ENCODE peak calls at places on chromosomes 5 and 9, in four cellular contexts. One of them, this sample, is unnamed.
A peak's percentile ranks its signal among the peaks of the same experiment; 100 is the strongest.

GRCh38 chr9:37964740-37965081 is 60.8 kb upstream of the SLC25A51 start:
- ATAC-seq in K562: no peak
- ATAC-seq in GM12878: peak; percentile 32
- ATAC-seq in upper lobe of left lung: no peak
- ATAC-seq in this sample: no peak

GRCh38 chr9:69395718-69396117 is 70.7 kb downstream of the ENTREP1 start:
- ATAC-seq in upper lobe of left lung: no peak
- ATAC-seq in K562: no peak
- ATAC-seq in GM12878: no peak
- ATAC-seq in this sample: no peak

GRCh38 chr9:31677415-31677814 is 707.0 kb upstream of the ACO1 start:
- ATAC-seq in upper lobe of left lung: no peak
- ATAC-seq in K562: no peak
- ATAC-seq in GM12878: no peak
- ATAC-seq in this sample: no peak

GRCh38 chr9:107394264-107394663 is 95.3 kb downstream of the KLF4 start:
- ATAC-seq in upper lobe of left lung: no peak
- ATAC-seq in GM12878: no peak
- ATAC-seq in K562: no peak
- ATAC-seq in this sample: peak; percentile 48

GRCh38 chr9:89603629-89604462 is 966 bp upstream of the GADD45G start:
- ATAC-seq in upper lobe of left lung: peak; percentile 46
- ATAC-seq in K562: peak; percentile 31
- ATAC-seq in GM12878: peak; percentile 40
- ATAC-seq in this sample: peak; percentile 34

GRCh38 chr9:114774504-114774903 is 31.3 kb downstream of the TNFSF15 start:
- ATAC-seq in GM12878: peak; percentile 54
- ATAC-seq in upper lobe of left lung: no peak
- ATAC-seq in K562: no peak
- ATAC-seq in this sample: no peak

GRCh38 chr9:69171517-69171916 is 2.6 kb upstream of the TJP2 start:
- ATAC-seq in K562: no peak
- ATAC-seq in GM12878: no peak
- ATAC-seq in upper lobe of left lung: no peak
- ATAC-seq in this sample: no peak

GRCh38 chr5:100890514-100891008 is 12.5 kb downstream of the ST8SIA4 start:
- ATAC-seq in K562: no peak
- ATAC-seq in GM12878: peak; percentile 73
- ATAC-seq in upper lobe of left lung: no peak
- ATAC-seq in this sample: no peak

GRCh38 chr5:162189719-162190118 is 122.1 kb downstream of the GABRG2 start:
- ATAC-seq in GM12878: peak; percentile 25
- ATAC-seq in K562: no peak
- ATAC-seq in upper lobe of left lung: no peak
- ATAC-seq in this sample: no peak

GRCh38 chr5:125612356-125613149 is 810.7 kb upstream of the GRAMD2B start:
- ATAC-seq in GM12878: no peak
- ATAC-seq in K562: no peak
- ATAC-seq in upper lobe of left lung: no peak
- ATAC-seq in this sample: no peak

GRCh38 chr5:9363026-9363793 is 182.7 kb downstream of the SEMA5A start:
- ATAC-seq in upper lobe of left lung: no peak
- ATAC-seq in GM12878: peak; percentile 65
- ATAC-seq in K562: no peak
- ATAC-seq in this sample: peak; percentile 13

GRCh38 chr5:181198905-181199519 is 6.0 kb downstream of the TRIM7 start:
- ATAC-seq in K562: no peak
- ATAC-seq in upper lobe of left lung: no peak
- ATAC-seq in GM12878: peak; percentile 88
- ATAC-seq in this sample: no peak

GRCh38 chr9:124724415-124725067 is 46.6 kb downstream of the NR6A1 start:
- ATAC-seq in GM12878: no peak
- ATAC-seq in upper lobe of left lung: no peak
- ATAC-seq in K562: no peak
- ATAC-seq in this sample: no peak

GRCh38 chr5:98927242-98927987 is 1.4 kb downstream of the CHD1 start:
- ATAC-seq in K562: peak; percentile 22
- ATAC-seq in upper lobe of left lung: no peak
- ATAC-seq in GM12878: peak; percentile 28
- ATAC-seq in this sample: no peak
- TF ChIP-seq POLR2A in K562: peak; percentile 62
- TF ChIP-seq POLR2A in upper lobe of left lung: no peak
- TF ChIP-seq POLR2A in GM12878: peak; percentile 72
- TF ChIP-seq POLR2A in this sample: peak; percentile 27

DNA sequence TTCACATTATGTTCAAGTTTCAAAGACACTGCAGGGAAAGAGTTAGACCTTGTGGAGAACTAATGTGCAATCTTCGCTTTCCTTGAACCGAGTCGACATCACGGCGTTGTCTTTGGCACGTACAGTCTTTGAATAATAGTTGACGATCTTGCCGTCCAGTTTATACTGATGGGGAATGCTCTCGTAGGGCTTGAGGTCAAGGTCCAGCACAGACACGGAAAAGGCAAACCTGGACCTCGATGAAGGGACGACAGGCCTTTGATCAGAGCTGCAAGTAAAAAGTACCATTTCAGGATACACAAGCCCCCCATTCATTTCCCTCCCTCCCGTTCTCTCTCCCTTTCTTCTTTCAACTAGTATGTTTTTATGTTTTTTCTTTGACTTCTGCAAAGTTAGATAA is 54.1 kb downstream of the IPPK start:
- ATAC-seq in K562: no peak
- ATAC-seq in upper lobe of left lung: no peak
- ATAC-seq in GM12878: no peak
- ATAC-seq in this sample: no peak
- H3K27ac ChIP-seq in K562: no peak overlapping the region
- H3K27ac ChIP-seq in upper lobe of left lung: peak overlapping the region; percentile 61
- H3K27ac ChIP-seq in GM12878: no peak overlapping the region
- H3K27ac ChIP-seq in this sample: peak overlapping the region; percentile 88

DNA sequence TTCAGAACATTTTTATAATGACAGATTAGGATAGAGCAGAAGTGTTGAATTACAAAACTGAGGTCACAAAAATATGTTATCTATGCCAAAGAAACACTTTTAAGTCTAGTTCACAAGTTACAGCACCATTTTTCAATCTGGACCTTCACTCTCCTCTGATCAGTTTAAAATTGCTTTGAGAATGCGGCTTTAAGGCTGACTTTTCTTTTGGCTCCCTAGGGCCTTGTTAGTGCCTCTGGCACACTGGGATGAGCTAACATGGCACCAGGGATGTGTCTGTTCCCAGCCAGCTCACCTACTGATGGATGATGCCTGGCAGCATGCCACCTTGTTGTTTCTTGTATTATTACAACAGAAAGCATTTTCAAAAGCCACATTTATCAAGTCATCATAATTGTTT is 46.4 kb downstream of the ADAMTSL1 start:
- ATAC-seq in GM12878: no peak
- ATAC-seq in upper lobe of left lung: no peak
- ATAC-seq in K562: no peak
- ATAC-seq in this sample: no peak
- TF ChIP-seq EP300 in GM12878: no peak
- TF ChIP-seq EP300 in upper lobe of left lung: no peak
- TF ChIP-seq EP300 in K562: no peak
- TF ChIP-seq EP300 in this sample: no peak

DNA sequence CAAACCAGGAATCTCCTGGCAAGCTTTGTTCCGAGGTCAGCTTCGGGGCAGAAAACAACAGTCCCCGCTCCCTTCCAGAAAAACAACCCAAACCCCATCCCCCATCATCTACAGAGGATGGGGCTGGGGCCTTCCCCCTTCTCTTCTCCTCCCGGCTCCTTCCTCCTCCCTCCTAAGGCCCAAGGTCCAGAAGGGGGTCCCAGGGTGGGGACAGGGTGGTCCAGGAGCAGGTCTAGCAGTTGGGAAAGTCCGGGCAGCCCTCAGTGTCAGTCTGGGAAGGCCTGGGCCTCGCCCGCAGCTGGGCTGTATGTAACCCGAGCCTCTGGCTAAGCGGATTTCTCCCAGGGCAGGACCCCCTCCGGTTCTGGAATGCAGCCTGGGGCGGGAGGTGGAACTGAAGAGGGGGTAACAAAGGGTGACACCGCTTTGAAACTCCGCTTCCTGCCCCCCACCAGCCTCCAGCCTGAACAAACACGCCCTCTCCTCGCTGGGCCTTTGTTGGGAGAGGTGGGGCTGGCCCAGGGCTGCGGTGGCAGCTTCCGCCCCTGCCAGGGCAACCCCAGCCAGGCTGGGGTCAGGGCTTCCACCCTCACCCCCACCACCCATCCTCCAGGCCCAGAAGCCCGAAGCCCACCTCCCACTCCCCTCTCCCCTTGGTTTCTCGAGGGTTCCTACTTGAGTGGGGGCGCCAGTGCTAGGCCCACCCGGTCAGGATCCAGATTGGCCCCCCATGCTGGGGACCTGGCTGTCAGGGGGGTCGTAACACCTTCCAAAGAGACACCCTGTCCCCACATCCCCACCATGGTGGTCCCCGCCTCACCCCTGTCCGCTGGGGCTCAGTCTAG is 63.5 kb downstream of the C9orf50 start:
- ATAC-seq in K562: no peak
- ATAC-seq in GM12878: no peak
- ATAC-seq in upper lobe of left lung: no peak
- ATAC-seq in this sample: no peak
- TF ChIP-seq POLR2A in K562: no peak
- TF ChIP-seq POLR2A in GM12878: no peak
- TF ChIP-seq POLR2A in upper lobe of left lung: no peak
- TF ChIP-seq POLR2A in this sample: no peak

DNA sequence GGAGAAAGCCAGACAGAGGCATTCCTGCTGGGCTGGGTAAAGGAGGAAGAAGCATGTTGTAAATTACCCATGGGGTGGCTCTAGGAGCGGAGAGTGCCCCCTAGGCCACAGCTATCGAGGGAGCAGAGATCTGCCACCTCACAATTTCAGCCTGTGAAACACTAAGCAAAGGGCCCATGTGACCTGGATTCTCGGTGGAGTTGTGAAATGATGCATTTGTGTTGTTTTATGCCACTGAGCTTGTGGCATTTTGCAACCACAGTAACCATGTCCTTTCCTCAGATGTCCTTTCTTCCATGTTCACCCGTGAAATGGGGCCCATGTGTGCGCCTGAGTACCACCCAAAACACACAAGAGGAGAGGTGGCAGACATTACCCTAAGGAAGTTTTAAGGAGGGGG is 159.3 kb downstream of the SYK start:
- ATAC-seq in K562: no peak
- ATAC-seq in GM12878: no peak
- ATAC-seq in upper lobe of left lung: no peak
- ATAC-seq in this sample: no peak
- H3K27ac ChIP-seq in K562: no peak overlapping the region
- H3K27ac ChIP-seq in GM12878: no peak overlapping the region
- H3K27ac ChIP-seq in upper lobe of left lung: no peak overlapping the region
- H3K27ac ChIP-seq in this sample: no peak overlapping the region

DNA sequence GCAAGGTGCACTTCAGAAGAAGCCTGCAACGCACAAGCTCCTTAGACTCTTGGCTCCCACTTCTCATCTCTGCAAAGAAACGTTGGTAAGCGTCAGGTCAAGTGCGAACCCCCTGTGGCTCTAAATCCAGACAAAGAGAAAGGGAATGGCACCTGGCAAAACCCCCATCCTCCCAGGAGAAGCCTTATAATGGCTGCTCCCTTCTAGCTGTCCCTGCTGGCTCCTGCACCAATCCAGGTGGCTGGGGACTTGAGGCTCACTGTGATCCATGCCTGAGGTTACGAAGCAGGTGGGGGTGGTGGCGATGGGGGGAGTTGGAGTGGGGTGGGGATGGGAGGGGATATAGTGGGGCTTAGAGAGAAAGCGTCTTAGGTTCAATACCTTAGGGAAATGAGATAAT is 272.8 kb downstream of the DENND1A start:
- ATAC-seq in GM12878: no peak
- ATAC-seq in upper lobe of left lung: no peak
- ATAC-seq in K562: no peak
- ATAC-seq in this sample: no peak
- TF ChIP-seq EP300 in GM12878: no peak
- TF ChIP-seq EP300 in upper lobe of left lung: no peak
- TF ChIP-seq EP300 in K562: no peak
- TF ChIP-seq EP300 in this sample: no peak

GRCh38 chr5:151773979-151774378 is 2.2 kb downstream of the G3BP1 start:
- ATAC-seq in GM12878: no peak
- ATAC-seq in upper lobe of left lung: no peak
- ATAC-seq in K562: no peak
- ATAC-seq in this sample: no peak

GRCh38 chr5:151770383-151771258 is 1.1 kb upstream of the G3BP1 start:
- ATAC-seq in GM12878: peak; percentile 54
- ATAC-seq in upper lobe of left lung: peak; percentile 60
- ATAC-seq in K562: peak; percentile 70
- ATAC-seq in this sample: peak; percentile 25

GRCh38 chr5:151772029-151772867 is 494 bp downstream of the G3BP1 start:
- ATAC-seq in K562: peak; percentile 7
- ATAC-seq in GM12878: no peak
- ATAC-seq in upper lobe of left lung: no peak
- ATAC-seq in this sample: peak; percentile 13

GRCh38 chr5:151772868-151773561 is 1.3 kb downstream of the G3BP1 start:
- ATAC-seq in upper lobe of left lung: no peak
- ATAC-seq in K562: no peak
- ATAC-seq in GM12878: no peak
- ATAC-seq in this sample: no peak

DNA sequence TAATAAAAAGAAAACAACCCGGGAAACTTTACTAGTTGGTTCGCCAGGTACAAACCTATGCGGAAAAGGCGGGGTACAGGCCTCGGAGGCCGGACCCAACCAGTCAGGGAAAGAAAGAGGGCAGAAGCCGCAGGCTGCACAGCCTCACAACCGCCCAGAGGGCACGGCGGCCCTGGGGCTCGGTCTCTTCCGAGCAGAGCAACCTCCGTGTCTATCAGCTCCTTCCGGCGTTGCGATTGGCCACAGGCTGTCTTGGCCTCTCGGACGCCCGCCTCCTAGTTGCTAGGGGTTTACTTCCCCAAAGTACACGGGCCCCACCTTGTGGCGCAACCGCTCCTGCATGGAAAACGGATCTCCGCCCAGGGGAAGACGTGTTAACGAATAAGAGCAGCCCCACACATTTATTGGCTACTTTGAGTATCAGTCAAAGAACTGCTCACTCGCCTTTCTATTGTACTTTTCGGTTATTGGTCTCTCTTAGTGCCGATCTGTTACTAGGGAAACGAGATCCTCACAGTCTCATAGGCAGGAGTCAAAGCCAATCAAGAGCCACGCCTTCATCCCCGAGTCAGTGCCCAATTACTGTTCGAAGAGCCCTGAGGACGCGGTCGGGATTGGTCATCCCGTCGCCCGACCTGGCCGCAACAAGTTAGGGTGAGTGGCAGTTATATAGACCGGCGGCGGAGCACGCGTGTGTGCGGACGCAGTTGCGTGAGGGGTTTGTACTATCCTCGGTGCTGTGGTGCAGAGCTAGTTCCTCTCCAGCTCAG is at the start of gene G3BP1:
- ATAC-seq in upper lobe of left lung: peak; percentile 98
- ATAC-seq in GM12878: peak; percentile 87
- ATAC-seq in K562: peak; percentile 87
- ATAC-seq in this sample: peak; percentile 92
- TF ChIP-seq POLR2A in upper lobe of left lung: peak; percentile 84
- TF ChIP-seq POLR2A in GM12878: peak; percentile 18
- TF ChIP-seq POLR2A in K562: peak; percentile 95
- TF ChIP-seq POLR2A in this sample: peak; percentile 97